ENCODE peak calls at places on chromosomes 1 and 21, in seven cellular contexts. M is MM.1S, T is HepG2, A is keratinocyte, B is cardiac muscle cell, H is hepatocyte, I is endothelial cell of umbilical vein. Y is an unnamed sample.

GRCh38 chr1:234885601-234886000 is 243.0 kb downstream of the TOMM20 start:
- DNase-seq in M (no peak), T (no peak), A (no peak), B (no peak), H (no peak), I (no peak), Y (no peak)

GRCh38 chr1:179091691-179092165 is 9.9 kb downstream of the TOR3A start:
- DNase-seq in M (no peak), T (peak; percentile 62), A (no peak), B (peak; percentile 90), H (peak; percentile 34), I (no peak), Y (no peak)

GRCh38 chr1:147492207-147492606 is 49.1 kb upstream of the BCL9 start:
- DNase-seq in M (no peak), T (no peak), A (no peak), B (no peak), H (no peak), I (no peak), Y (no peak)

GRCh38 chr21:34593423-34593822 is 21.5 kb downstream of the RCAN1 start:
- DNase-seq in M (no peak), T (no peak), A (no peak), B (no peak), H (no peak), I (no peak), Y (no peak)

GRCh38 chr1:85240174-85240601 is 19.3 kb downstream of the C1orf52 start:
- DNase-seq in M (no peak), T (no peak), A (no peak), B (peak; percentile 74), H (no peak), I (no peak), Y (no peak)

GRCh38 chr21:45353200-45353599 is 51.8 kb upstream of the COL18A1 start:
- DNase-seq in M (no peak), T (no peak), A (no peak), B (no peak), H (no peak), I (no peak), Y (no peak)

GRCh38 chr1:186033744-186034345 is 299.7 kb downstream of the HMCN1 start:
- DNase-seq in M (no peak), T (no peak), A (no peak), B (peak; percentile 40), H (no peak), I (peak; percentile 50), Y (no peak)

GRCh38 chr21:41251961-41252642 is 64.5 kb upstream of the FAM3B start:
- DNase-seq in M (no peak), T (no peak), A (no peak), B (peak; percentile 84), H (no peak), I (no peak), Y (no peak)

GRCh38 chr1:109396971-109397370 is 747 bp downstream of the SORT1 start:
- DNase-seq in M (no peak), T (no peak), A (no peak), B (no peak), H (no peak), I (peak; percentile 4), Y (no peak)

GRCh38 chr1:25065246-25066238 is 135.5 kb upstream of the RUNX3 start:
- DNase-seq in M (no peak), T (no peak), A (no peak), B (peak; percentile 45), H (no peak), I (no peak), Y (no peak)

GRCh38 chr1:19559641-19560040 is 74.3 kb upstream of the CAPZB start:
- DNase-seq in M (no peak), T (no peak), A (no peak), B (peak; percentile 64), H (no peak), I (no peak), Y (no peak)

GRCh38 chr1:178506177-178506576 is 6.7 kb upstream of the TEX35 start:
- DNase-seq in M (no peak), T (no peak), A (no peak), B (no peak), H (no peak), I (no peak), Y (no peak)

GRCh38 chr21:18248171-18248570 is 3.5 kb downstream of the CHODL start:
- DNase-seq in M (no peak), T (no peak), A (no peak), B (no peak), H (no peak), I (no peak), Y (no peak)

GRCh38 chr1:40848530-40849189 is 13.5 kb downstream of the CITED4 start:
- DNase-seq in M (peak; percentile 36), T (peak; percentile 75), A (peak; percentile 50), B (peak; percentile 75), H (peak; percentile 86), I (peak; percentile 62), Y (no peak)

GRCh38 chr1:67339623-67340343 is 32.1 kb downstream of the IL12RB2 start:
- DNase-seq in M (peak; percentile 55), T (no peak), A (no peak), B (peak; percentile 49), H (peak; percentile 23), I (no peak), Y (no peak)

GRCh38 chr1:185541861-185542260 is 192.3 kb upstream of the HMCN1 start:
- DNase-seq in M (no peak), T (no peak), A (no peak), B (peak; percentile 70), H (no peak), I (no peak), Y (no peak)

GRCh38 chr1:86156571-86157455 is at the start of gene COL24A1:
- DNase-seq in M (no peak), T (no peak), A (no peak), B (peak; percentile 73), H (peak; percentile 69), I (peak; percentile 24), Y (no peak)

GRCh38 chr1:47361380-47361779 is 27.8 kb downstream of the CMPK1 start:
- DNase-seq in M (no peak), T (no peak), A (no peak), B (no peak), H (no peak), I (no peak), Y (no peak)

GRCh38 chr1:24248859-24249258 is 61.8 kb upstream of the IFNLR1 start:
- DNase-seq in M (no peak), T (no peak), A (no peak), B (no peak), H (no peak), I (no peak), Y (no peak)

GRCh38 chr1:15758537-15758936 is at the start of gene FBLIM1:
- DNase-seq in M (no peak), T (no peak), A (no peak), B (peak; percentile 51), H (peak; percentile 86), I (no peak), Y (no peak)

GRCh38 chr1:37765937-37766664 is 1.2 kb upstream of the EPHA10 start:
- DNase-seq in M (peak; percentile 37), T (no peak), A (no peak), B (no peak), H (no peak), I (no peak), Y (no peak)

GRCh38 chr1:184379111-184379752 is 7.6 kb upstream of the C1orf21 start:
- DNase-seq in M (no peak), T (no peak), A (no peak), B (no peak), H (peak; percentile 23), I (no peak), Y (no peak)
- TF ChIP-seq CTCF in M (no peak), T (no peak), A (peak; percentile 17), B (peak; percentile 27), H (peak; percentile 27), I (no peak), Y (no peak)

DNA sequence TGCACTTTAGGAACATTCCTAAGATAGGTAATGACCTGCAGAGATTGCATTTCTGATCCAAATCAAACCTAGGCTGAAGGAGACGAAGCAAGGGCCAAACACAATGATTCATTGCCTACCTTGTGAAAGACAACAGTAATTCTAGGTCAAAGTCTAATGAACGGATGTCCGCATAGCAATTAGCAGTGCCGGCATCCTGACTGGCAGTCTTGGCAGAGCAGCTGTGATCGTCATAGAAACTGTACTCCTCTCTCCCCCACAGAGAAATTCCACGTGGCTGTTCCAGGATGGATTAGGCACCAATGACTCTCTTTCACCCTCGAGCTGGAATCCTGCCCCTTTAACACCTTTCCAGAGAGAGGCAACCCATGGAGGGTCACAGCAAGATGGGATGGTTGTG is 28.9 kb upstream of the VAV3 start:
- DNase-seq in M (no peak), T (no peak), A (no peak), B (peak; percentile 29), H (peak; percentile 55), I (no peak), Y (no peak)
- H3K27ac ChIP-seq in M (no peak overlapping the region), T (no peak overlapping the region), A (no peak overlapping the region), B (no peak overlapping the region), H (peak overlapping the region; percentile 6), I (no peak overlapping the region), Y (no peak overlapping the region)

DNA sequence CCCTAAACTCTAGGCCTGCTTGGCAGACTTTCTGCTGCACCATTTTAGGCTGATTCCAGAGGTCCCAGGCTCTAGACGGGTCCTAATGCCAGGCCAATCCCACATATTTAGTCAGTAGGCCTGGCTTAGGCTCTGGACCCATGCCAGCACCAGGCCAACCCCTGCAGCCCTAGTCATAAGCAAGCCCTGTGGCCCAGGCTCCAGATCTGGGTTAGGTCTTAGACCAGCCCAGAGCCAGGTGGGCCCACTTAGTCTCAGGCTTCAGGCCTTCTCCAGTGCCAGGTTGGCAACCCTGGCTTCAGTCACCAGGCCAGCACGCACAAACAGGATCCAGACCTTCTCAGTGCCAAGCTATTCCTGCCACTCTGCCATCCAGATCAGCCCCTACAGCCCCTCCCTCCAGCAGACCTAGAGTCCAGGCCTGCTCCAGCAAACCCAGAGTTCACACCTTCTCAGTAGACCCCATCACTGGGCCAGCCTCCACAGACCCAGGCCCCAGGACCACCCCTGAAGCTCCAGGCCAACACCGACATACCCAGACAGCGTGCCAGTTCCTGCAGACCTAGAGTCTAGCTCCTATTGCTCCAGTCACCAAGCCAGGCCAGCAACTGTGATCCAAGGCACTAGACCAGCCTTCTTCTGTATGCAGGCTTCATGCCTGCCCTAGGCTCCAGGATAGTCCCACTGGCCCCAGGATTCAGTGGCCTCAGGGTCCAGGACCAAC is 467.6 kb downstream of the RWDD3 start:
- DNase-seq in M (no peak), T (no peak), A (no peak), B (no peak), H (no peak), I (no peak), Y (no peak)
- H3K9me3 ChIP-seq in M (no peaks in the 10 kb centered on the region), T (peaks cover 67% of the 10 kb centered on the region), A (no peaks in the 10 kb centered on the region), B (no peaks in the 10 kb centered on the region), H (peaks cover 5% of the 10 kb centered on the region), I (no peaks in the 10 kb centered on the region), Y (peaks cover 21% of the 10 kb centered on the region)

DNA sequence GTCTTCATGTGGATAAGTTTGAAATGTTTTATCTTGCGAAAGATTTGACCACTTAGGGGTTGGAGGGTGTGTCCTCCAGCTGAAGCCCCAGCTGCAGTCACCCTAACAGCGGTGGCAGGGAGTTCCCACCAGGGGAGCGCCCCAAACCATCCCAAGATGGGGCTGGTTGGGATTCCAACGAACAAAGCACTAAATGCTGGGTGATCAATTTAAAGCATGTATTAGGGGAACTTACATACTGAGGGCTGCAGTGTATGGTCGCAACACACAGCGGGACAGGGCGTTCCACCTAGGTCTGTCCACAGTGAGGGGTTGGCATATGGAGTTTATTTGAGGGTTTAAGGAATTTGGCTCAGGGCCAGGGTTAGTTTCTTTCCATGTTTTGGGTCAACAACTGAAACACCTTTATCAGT is 26.3 kb downstream of the SLC37A1 start:
- DNase-seq in M (no peak), T (no peak), A (no peak), B (no peak), H (no peak), I (no peak), Y (no peak)
- TF ChIP-seq CTCF in M (peak; percentile 42), T (peak; percentile 61), A (no peak), B (peak; percentile 12), H (peak; percentile 14), I (no peak), Y (no peak)